ENCODE peak calls at places on chromosome 20, in eight cellular contexts. A is effector CD4-positive, alpha-beta T cell; L is astrocyte of the spinal cord; V is heart left ventricle; Y is activated CD8-positive, alpha-beta memory T cell treated with anti-CD3 and anti-CD28 coated beads, Interleukin-2, amount 10 ng/mL, durations not matched to agents 7 days and 5 days; E is kidney tubule cell; R is cerebellum; N is fibroblast of the aortic adventitia. F is an unnamed sample.

GRCh38 chr20:9319687-9320384 is 194.6 kb upstream of the LAMP5 start:
- DNase-seq in Y (no peak), E (no peak), A (no peak), V (no peak), N (no peak), L (no peak), R (no peak), F (no peak)

GRCh38 chr20:19624221-19624620 is 133.8 kb upstream of the RIN2 start:
- DNase-seq in L (no peak), E (no peak), N (no peak), R (no peak), Y (no peak), A (no peak), V (no peak), F (no peak)

GRCh38 chr20:41632896-41633295 is 14.7 kb upstream of the CHD6 start:
- DNase-seq in R (no peak), Y (no peak), L (peak; percentile 17), A (no peak), N (peak; percentile 79), V (no peak), E (peak; percentile 66), F (no peak)

GRCh38 chr20:58102252-58102651 is 126.2 kb downstream of the ANKRD60 start:
- DNase-seq in N (no peak), V (no peak), L (peak; percentile 71), E (no peak), R (no peak), Y (no peak), A (no peak), F (no peak)

GRCh38 chr20:39676857-39677351 is 714.8 kb downstream of the DHX35 start:
- DNase-seq in R (no peak), A (no peak), V (no peak), E (peak; percentile 5), L (peak; percentile 13), N (no peak), Y (no peak), F (no peak)

GRCh38 chr20:36856691-36857635 is 19.0 kb upstream of the TLDC2 start:
- DNase-seq in E (no peak), R (no peak), V (peak; percentile 65), A (no peak), N (peak; percentile 63), L (no peak), Y (peak; percentile 63), F (no peak)

GRCh38 chr20:1901704-1902103 is 6.5 kb downstream of the SIRPA start:
- DNase-seq in A (no peak), R (no peak), V (no peak), E (no peak), Y (no peak), L (no peak), N (no peak), F (no peak)

GRCh38 chr20:50508171-50508761 is 1.9 kb upstream of the PTPN1 start:
- DNase-seq in R (no peak), Y (no peak), N (no peak), V (no peak), L (no peak), E (peak; percentile 53), A (no peak), F (no peak)

GRCh38 chr20:36855241-36855657 is 20.7 kb upstream of the TLDC2 start:
- DNase-seq in R (no peak), A (no peak), N (no peak), V (no peak), E (peak; percentile 54), Y (no peak), L (no peak), F (no peak)

GRCh38 chr20:45779011-45779915 is 12.4 kb downstream of the WFDC3 start:
- DNase-seq in V (peak; percentile 66), N (peak; percentile 100), Y (no peak), R (no peak), E (peak; percentile 99), L (peak; percentile 100), A (no peak), F (peak; percentile 98)

GRCh38 chr20:15859061-15859460 is 714.2 kb downstream of the KIF16B start:
- DNase-seq in N (no peak), L (no peak), R (no peak), E (no peak), V (no peak), Y (no peak), A (no peak), F (no peak)

GRCh38 chr20:54044156-54044555 is 26.2 kb downstream of the BCAS1 start:
- DNase-seq in E (peak; percentile 63), A (no peak), R (no peak), V (no peak), Y (no peak), N (peak; percentile 87), L (peak; percentile 24), F (no peak)

GRCh38 chr20:19378057-19378456 is 165.6 kb downstream of the SLC24A3 start:
- DNase-seq in E (no peak), Y (no peak), V (no peak), R (no peak), L (no peak), N (no peak), A (no peak), F (no peak)

GRCh38 chr20:2741881-2742280 is 49.3 kb downstream of the EBF4 start:
- DNase-seq in A (no peak), E (no peak), N (no peak), Y (no peak), L (no peak), V (no peak), R (no peak), F (no peak)

GRCh38 chr20:10747019-10747418 is 73.2 kb upstream of the JAG1 start:
- DNase-seq in A (no peak), E (no peak), R (no peak), Y (no peak), L (no peak), V (peak; percentile 26), N (no peak), F (no peak)

GRCh38 chr20:3276400-3277015 is 37.5 kb upstream of the SLC4A11 start:
- DNase-seq in A (no peak), V (no peak), Y (no peak), E (peak; percentile 35), L (no peak), R (peak; percentile 39), N (peak; percentile 60), F (no peak)

GRCh38 chr20:58617158-58617557 is 33.9 kb upstream of the STX16 start:
- DNase-seq in Y (no peak), E (no peak), V (no peak), R (no peak), L (no peak), A (no peak), N (no peak), F (no peak)

GRCh38 chr20:43507150-43508080 is at the start of gene L3MBTL1:
- DNase-seq in V (peak; percentile 17), L (peak; percentile 32), N (peak; percentile 12), Y (no peak), E (peak; percentile 77), R (peak; percentile 57), A (no peak), F (no peak)

GRCh38 chr20:14845199-14846160 is 508.1 kb upstream of the FLRT3 start:
- DNase-seq in E (no peak), V (no peak), L (no peak), R (no peak), A (no peak), Y (no peak), N (no peak), F (peak; percentile 18)

GRCh38 chr20:31473331-31474096 is 1.4 kb downstream of the DEFB124 start:
- DNase-seq in Y (no peak), N (peak; percentile 21), A (no peak), R (no peak), E (no peak), L (no peak), V (no peak), F (no peak)

GRCh38 chr20:51738877-51739447 is 29.2 kb downstream of the ATP9A start:
- DNase-seq in L (no peak), A (no peak), V (no peak), Y (no peak), N (no peak), E (peak; percentile 39), R (no peak), F (no peak)

GRCh38 chr20:31472395-31473330 is 2.3 kb downstream of the DEFB124 start:
- DNase-seq in R (no peak), Y (no peak), V (peak; percentile 23), A (no peak), N (peak; percentile 55), E (no peak), L (no peak), F (no peak)

F was measured in T1000.